ENCODE peak calls at places on chromosome 22, in nine cellular contexts. L is right cardiac atrium, F is tibial nerve, O is cardiac muscle cell, K is lower lobe of right lung, Q is Peyer's patch, N is neural progenitor cell, Y is IMR-90, V is HCT116. E is an unnamed sample. For H3K4me1, the result is how much of the 10 kb centered on the place peaks cover.

GRCh38 chr22:29260031-29260560 is 7.7 kb downstream of the RHBDD3 start:
- DNase-seq in L (peak), F (no peak), O (no peak), K (no peak), Q (no peak), N (no peak), Y (no peak), V (no peak), E (no peak)

GRCh38 chr22:22395230-22395629 is 113.3 kb downstream of the ZNF280B start:
- DNase-seq in L (no peak), F (no peak), O (no peak), K (no peak), Q (peak), N (no peak), Y (no peak), V (no peak), E (no peak)

GRCh38 chr22:50620861-50621490 is 7.0 kb downstream of the ARSA start:
- DNase-seq in L (no peak), F (no peak), O (no peak), K (no peak), Q (peak), N (no peak), Y (no peak), V (no peak), E (no peak)

GRCh38 chr22:31118046-31118820 is 4.5 kb upstream of the INPP5J start:
- DNase-seq in L (no peak), F (no peak), O (no peak), K (no peak), Q (peak), N (no peak), Y (no peak), V (no peak), E (no peak)

GRCh38 chr22:32707971-32708370 is 93.5 kb upstream of the TIMP3 start:
- DNase-seq in L (no peak), F (no peak), O (no peak), K (no peak), Q (no peak), N (no peak), Y (no peak), V (no peak), E (no peak)

GRCh38 chr22:24512043-24512442 is 16.9 kb downstream of the UPB1 start:
- DNase-seq in L (peak), F (no peak), O (no peak), K (no peak), Q (no peak), N (no peak), Y (no peak), V (no peak), E (no peak)

GRCh38 chr22:40020956-40021355 is 26.2 kb downstream of the FAM83F start:
- DNase-seq in L (no peak), F (no peak), O (no peak), K (no peak), Q (no peak), N (no peak), Y (no peak), V (no peak), E (no peak)

GRCh38 chr22:49849161-49850020 is 4.3 kb upstream of the ZBED4 start:
- DNase-seq in L (no peak), F (no peak), O (no peak), K (no peak), Q (no peak), N (no peak), Y (no peak), V (no peak), E (no peak)

GRCh38 chr22:45905924-45906865 is 70.8 kb downstream of the WNT7B start:
- DNase-seq in L (peak), F (no peak), O (peak), K (no peak), Q (no peak), N (peak), Y (peak), V (no peak), E (no peak)

GRCh38 chr22:24146791-24147353 is 34.4 kb upstream of the SUSD2 start:
- DNase-seq in L (peak), F (peak), O (peak), K (no peak), Q (no peak), N (peak), Y (peak), V (no peak), E (no peak)

GRCh38 chr22:50308597-50308935 is 1.1 kb upstream of the PLXNB2 start:
- DNase-seq in L (peak), F (peak), O (peak), K (peak), Q (peak), N (peak), Y (peak), V (no peak), E (no peak)

GRCh38 chr22:30270841-30271240 is 4.2 kb upstream of the OSM start:
- DNase-seq in L (peak), F (peak), O (peak), K (peak), Q (peak), N (no peak), Y (peak), V (no peak), E (no peak)

GRCh38 chr22:36376265-36376664 is 11.5 kb downstream of the MYH9 start:
- DNase-seq in L (peak), F (no peak), O (no peak), K (no peak), Q (no peak), N (no peak), Y (no peak), V (no peak), E (peak)
- H3K4me1 ChIP-seq in L (under half), F (half or more), O (under half), K (half or more), Q (half or more), N (under half), Y (under half), V (half or more), E (half or more)

DNA sequence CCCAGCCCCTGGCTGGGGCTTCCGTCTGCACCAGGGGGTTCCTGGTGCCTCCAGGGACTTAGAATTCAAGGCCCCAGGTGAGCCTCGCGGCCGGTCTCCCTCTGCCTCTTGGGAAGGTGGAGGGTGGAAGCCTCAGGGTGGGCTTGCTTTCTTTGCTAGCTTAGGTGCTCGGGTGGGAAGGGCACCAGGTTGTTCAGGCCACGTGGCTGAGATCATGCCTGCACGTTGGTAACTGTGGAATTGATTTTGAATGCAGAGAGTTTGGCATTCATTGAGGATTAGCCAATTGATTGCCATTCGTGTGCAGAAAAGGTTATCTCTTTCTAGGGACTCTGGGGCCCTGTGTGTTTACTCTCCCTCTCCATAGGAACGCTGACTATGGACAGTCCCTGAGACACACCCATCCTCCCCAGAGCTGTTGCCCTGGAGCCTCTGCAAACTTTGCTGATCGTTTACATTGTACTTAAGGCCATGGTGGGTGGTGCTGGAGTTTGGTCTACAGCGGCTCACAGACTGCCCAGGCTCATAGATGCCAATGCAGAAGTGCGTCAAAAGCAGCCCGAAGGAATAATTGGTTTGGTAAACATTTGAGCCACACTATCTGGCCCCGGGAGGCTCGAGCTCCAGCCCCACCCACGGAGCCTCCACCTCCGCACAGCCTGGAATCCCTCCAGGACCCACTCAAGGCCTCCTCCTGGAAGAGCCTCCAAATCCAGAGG is 1457.7 kb downstream of the BRD1 start:
- DNase-seq in L (no peak), F (no peak), O (no peak), K (no peak), Q (peak), N (peak), Y (no peak), V (no peak), E (no peak)
- H3K4me1 ChIP-seq in L (under half), F (under half), O (under half), K (under half), Q (under half), N (under half), Y (under half), V (under half), E (under half)

DNA sequence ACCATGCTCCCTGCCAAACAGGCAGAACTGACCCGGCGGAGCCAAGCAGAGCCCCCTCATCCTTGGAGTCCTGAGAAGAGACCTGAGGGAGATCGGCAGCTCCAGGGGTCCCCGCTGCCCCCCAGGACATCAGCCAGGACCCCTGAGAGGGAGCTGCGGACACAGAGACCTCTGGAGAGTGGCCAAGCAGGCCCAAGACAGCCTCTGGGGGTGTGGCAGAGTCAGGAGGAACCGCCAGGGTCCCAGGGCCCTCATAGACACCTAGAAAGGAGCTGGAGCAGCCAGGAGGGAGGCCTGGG is 37.5 kb downstream of the TRIOBP start:
- DNase-seq in L (peak), F (no peak), O (no peak), K (no peak), Q (no peak), N (no peak), Y (no peak), V (no peak), E (no peak)
- H3K4me1 ChIP-seq in L (under half), F (under half), O (under half), K (under half), Q (under half), N (under half), Y (under half), V (under half), E (under half)

DNA sequence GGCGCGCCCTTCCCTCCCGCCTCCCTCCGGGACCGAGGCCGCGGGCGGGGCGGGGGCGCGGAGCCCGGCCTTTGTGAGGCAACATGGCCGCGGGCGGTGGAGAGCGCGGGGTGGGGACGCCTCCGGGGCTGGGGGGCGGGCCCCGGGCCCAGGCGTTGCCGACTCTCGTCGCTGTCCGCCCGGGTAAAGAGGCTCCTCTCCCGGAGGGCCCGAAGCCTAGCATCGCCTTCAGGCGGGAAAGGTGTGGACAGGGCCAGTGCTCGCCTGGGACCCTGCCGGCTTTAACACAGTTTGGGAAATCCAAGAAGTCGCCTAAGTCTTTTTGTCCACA is 369 bp downstream of the DGCR8 start:
- DNase-seq in L (peak), F (peak), O (peak), K (peak), Q (peak), N (peak), Y (peak), V (no peak), E (peak)
- H3K4me1 ChIP-seq in L (under half), F (under half), O (under half), K (half or more), Q (under half), N (under half), Y (under half), V (under half), E (under half)